ENCODE peak calls at places on chromosomes 7 and 10, in nine cellular contexts. One of them, this sample, is unnamed.

GRCh38 chr10:70106958-70107791 is 25.4 kb downstream of the AIFM2 start:
- DNase-seq in AG04450: no peak
- DNase-seq in DND-41: peak; percentile 18
- DNase-seq in tibial nerve: no peak
- DNase-seq in choroid plexus epithelial cell: peak; percentile 12
- DNase-seq in spleen: peak; percentile 52
- DNase-seq in lung: no peak
- DNase-seq in adrenal gland: no peak
- DNase-seq in cardiac muscle cell: no peak
- DNase-seq in this sample: peak; percentile 85

GRCh38 chr10:33698028-33698427 is 363.6 kb upstream of the NRP1 start:
- DNase-seq in AG04450: no peak
- DNase-seq in DND-41: no peak
- DNase-seq in tibial nerve: no peak
- DNase-seq in choroid plexus epithelial cell: no peak
- DNase-seq in spleen: no peak
- DNase-seq in lung: no peak
- DNase-seq in adrenal gland: no peak
- DNase-seq in cardiac muscle cell: no peak
- DNase-seq in this sample: no peak

GRCh38 chr10:118565301-118566075 is 30.0 kb downstream of the PRLHR start:
- DNase-seq in AG04450: no peak
- DNase-seq in DND-41: no peak
- DNase-seq in tibial nerve: no peak
- DNase-seq in choroid plexus epithelial cell: no peak
- DNase-seq in spleen: no peak
- DNase-seq in lung: peak; percentile 27
- DNase-seq in adrenal gland: no peak
- DNase-seq in cardiac muscle cell: no peak
- DNase-seq in this sample: no peak

GRCh38 chr7:21507627-21508343 is 35.1 kb upstream of the DNAH11 start:
- DNase-seq in AG04450: peak; percentile 7
- DNase-seq in DND-41: no peak
- DNase-seq in tibial nerve: no peak
- DNase-seq in choroid plexus epithelial cell: peak; percentile 71
- DNase-seq in spleen: no peak
- DNase-seq in lung: peak; percentile 43
- DNase-seq in adrenal gland: peak; percentile 69
- DNase-seq in cardiac muscle cell: peak; percentile 63
- DNase-seq in this sample: peak; percentile 17

GRCh38 chr7:86814980-86815379 is 171.3 kb downstream of the GRM3 start:
- DNase-seq in AG04450: no peak
- DNase-seq in DND-41: no peak
- DNase-seq in tibial nerve: no peak
- DNase-seq in choroid plexus epithelial cell: peak; percentile 11
- DNase-seq in spleen: no peak
- DNase-seq in lung: no peak
- DNase-seq in adrenal gland: no peak
- DNase-seq in cardiac muscle cell: peak; percentile 6
- DNase-seq in this sample: peak; percentile 48

GRCh38 chr10:1366811-1367425 is 310.7 kb downstream of the WDR37 start:
- DNase-seq in AG04450: no peak
- DNase-seq in DND-41: no peak
- DNase-seq in tibial nerve: no peak
- DNase-seq in choroid plexus epithelial cell: no peak
- DNase-seq in spleen: no peak
- DNase-seq in lung: no peak
- DNase-seq in adrenal gland: no peak
- DNase-seq in cardiac muscle cell: no peak
- DNase-seq in this sample: no peak

GRCh38 chr7:109926738-109927137 is 1164.2 kb upstream of the LRRN3 start:
- DNase-seq in AG04450: no peak
- DNase-seq in DND-41: no peak
- DNase-seq in tibial nerve: no peak
- DNase-seq in choroid plexus epithelial cell: no peak
- DNase-seq in spleen: no peak
- DNase-seq in lung: no peak
- DNase-seq in adrenal gland: no peak
- DNase-seq in cardiac muscle cell: no peak
- DNase-seq in this sample: no peak

GRCh38 chr10:44399478-44400451 is 14.9 kb upstream of the CXCL12 start:
- DNase-seq in AG04450: no peak
- DNase-seq in DND-41: no peak
- DNase-seq in tibial nerve: no peak
- DNase-seq in choroid plexus epithelial cell: no peak
- DNase-seq in spleen: peak; percentile 53
- DNase-seq in lung: no peak
- DNase-seq in adrenal gland: no peak
- DNase-seq in cardiac muscle cell: no peak
- DNase-seq in this sample: no peak

GRCh38 chr7:44353668-44354067 is 28.3 kb upstream of the CAMK2B start:
- DNase-seq in AG04450: no peak
- DNase-seq in DND-41: no peak
- DNase-seq in tibial nerve: no peak
- DNase-seq in choroid plexus epithelial cell: no peak
- DNase-seq in spleen: no peak
- DNase-seq in lung: no peak
- DNase-seq in adrenal gland: no peak
- DNase-seq in cardiac muscle cell: no peak
- DNase-seq in this sample: no peak

GRCh38 chr10:5575482-5576153 is 50.9 kb downstream of the CALML3 start:
- DNase-seq in AG04450: peak; percentile 33
- DNase-seq in DND-41: no peak
- DNase-seq in tibial nerve: no peak
- DNase-seq in choroid plexus epithelial cell: peak; percentile 49
- DNase-seq in spleen: peak; percentile 74
- DNase-seq in lung: no peak
- DNase-seq in adrenal gland: no peak
- DNase-seq in cardiac muscle cell: peak; percentile 71
- DNase-seq in this sample: no peak

GRCh38 chr10:83397806-83398205 is 741.5 kb upstream of the GHITM start:
- DNase-seq in AG04450: no peak
- DNase-seq in DND-41: no peak
- DNase-seq in tibial nerve: no peak
- DNase-seq in choroid plexus epithelial cell: no peak
- DNase-seq in spleen: no peak
- DNase-seq in lung: no peak
- DNase-seq in adrenal gland: no peak
- DNase-seq in cardiac muscle cell: no peak
- DNase-seq in this sample: no peak

GRCh38 chr10:97169911-97170693 is 15.7 kb downstream of the SLIT1 start:
- DNase-seq in AG04450: no peak
- DNase-seq in DND-41: no peak
- DNase-seq in tibial nerve: no peak
- DNase-seq in choroid plexus epithelial cell: no peak
- DNase-seq in spleen: peak; percentile 42
- DNase-seq in lung: peak; percentile 49
- DNase-seq in adrenal gland: no peak
- DNase-seq in cardiac muscle cell: no peak
- DNase-seq in this sample: no peak

GRCh38 chr7:24572421-24573007 is 738 bp upstream of the PALS2 start:
- DNase-seq in AG04450: no peak
- DNase-seq in DND-41: no peak
- DNase-seq in tibial nerve: peak; percentile 14
- DNase-seq in choroid plexus epithelial cell: peak; percentile 19
- DNase-seq in spleen: peak; percentile 81
- DNase-seq in lung: peak; percentile 30
- DNase-seq in adrenal gland: peak; percentile 56
- DNase-seq in cardiac muscle cell: peak; percentile 55
- DNase-seq in this sample: peak; percentile 26

GRCh38 chr7:68865351-68865885 is 732.9 kb upstream of the AUTS2 start:
- DNase-seq in AG04450: no peak
- DNase-seq in DND-41: no peak
- DNase-seq in tibial nerve: no peak
- DNase-seq in choroid plexus epithelial cell: peak; percentile 4
- DNase-seq in spleen: no peak
- DNase-seq in lung: no peak
- DNase-seq in adrenal gland: no peak
- DNase-seq in cardiac muscle cell: peak; percentile 26
- DNase-seq in this sample: no peak

GRCh38 chr10:100812978-100813377 is 67.6 kb downstream of the PAX2 start:
- DNase-seq in AG04450: no peak
- DNase-seq in DND-41: no peak
- DNase-seq in tibial nerve: no peak
- DNase-seq in choroid plexus epithelial cell: no peak
- DNase-seq in spleen: peak; percentile 43
- DNase-seq in lung: no peak
- DNase-seq in adrenal gland: no peak
- DNase-seq in cardiac muscle cell: no peak
- DNase-seq in this sample: no peak

DNA sequence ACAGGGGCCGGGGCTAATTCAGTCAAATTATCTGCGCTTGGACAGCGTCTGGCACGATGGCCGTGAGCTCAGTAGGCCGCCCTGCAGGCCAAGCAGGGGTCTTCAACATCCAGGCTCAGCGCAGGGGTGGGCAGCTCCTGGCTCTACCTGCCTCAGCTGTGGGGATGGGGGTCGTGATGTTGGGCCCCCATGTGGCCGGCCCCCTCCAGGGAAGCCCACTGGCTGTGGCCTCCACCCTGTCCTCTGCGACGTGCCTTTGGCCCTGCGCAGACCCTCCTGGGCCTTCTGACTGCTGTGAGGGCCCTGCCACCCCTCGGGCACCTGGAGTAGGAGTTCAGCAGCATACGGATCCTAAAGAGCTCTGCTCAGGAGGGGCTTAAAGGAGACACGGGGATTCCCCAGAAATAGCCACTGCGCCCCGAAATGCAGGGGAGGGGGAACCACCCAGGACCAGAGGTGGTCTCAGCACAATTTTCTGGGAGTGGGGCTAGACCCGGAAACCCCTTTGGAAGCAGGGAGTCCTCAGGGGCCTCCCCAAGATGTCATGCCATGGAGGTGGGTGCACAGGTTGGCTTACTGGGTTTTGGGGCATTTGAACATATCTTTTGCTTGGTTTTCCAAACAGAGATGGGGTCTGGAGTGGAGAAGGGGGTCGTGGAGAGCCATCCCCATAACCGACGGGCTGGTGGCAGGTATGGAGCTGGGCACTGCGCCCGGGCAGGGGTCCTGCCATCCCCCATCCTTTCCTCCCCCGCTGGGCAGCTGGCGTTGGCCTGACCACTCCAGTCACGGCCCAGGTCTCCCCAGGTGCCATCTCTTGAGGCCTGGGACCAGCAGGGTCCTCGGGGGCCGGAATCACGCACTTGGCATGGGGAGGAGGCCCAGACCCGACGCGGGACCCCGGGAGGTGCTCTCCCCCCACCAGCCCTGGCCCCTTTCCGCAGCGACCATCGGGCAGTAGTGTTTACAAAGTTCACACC is 4.0 kb upstream of the ADAP1 start:
- DNase-seq in AG04450: no peak
- DNase-seq in DND-41: no peak
- DNase-seq in tibial nerve: no peak
- DNase-seq in choroid plexus epithelial cell: no peak
- DNase-seq in spleen: peak; percentile 67
- DNase-seq in lung: no peak
- DNase-seq in adrenal gland: no peak
- DNase-seq in cardiac muscle cell: no peak
- DNase-seq in this sample: no peak
- TF ChIP-seq CTCF in AG04450: no peak
- TF ChIP-seq CTCF in DND-41: no peak
- TF ChIP-seq CTCF in tibial nerve: no peak
- TF ChIP-seq CTCF in choroid plexus epithelial cell: no peak
- TF ChIP-seq CTCF in spleen: no peak
- TF ChIP-seq CTCF in lung: no peak
- TF ChIP-seq CTCF in adrenal gland: no peak
- TF ChIP-seq CTCF in cardiac muscle cell: no peak
- TF ChIP-seq CTCF in this sample: no peak

DNA sequence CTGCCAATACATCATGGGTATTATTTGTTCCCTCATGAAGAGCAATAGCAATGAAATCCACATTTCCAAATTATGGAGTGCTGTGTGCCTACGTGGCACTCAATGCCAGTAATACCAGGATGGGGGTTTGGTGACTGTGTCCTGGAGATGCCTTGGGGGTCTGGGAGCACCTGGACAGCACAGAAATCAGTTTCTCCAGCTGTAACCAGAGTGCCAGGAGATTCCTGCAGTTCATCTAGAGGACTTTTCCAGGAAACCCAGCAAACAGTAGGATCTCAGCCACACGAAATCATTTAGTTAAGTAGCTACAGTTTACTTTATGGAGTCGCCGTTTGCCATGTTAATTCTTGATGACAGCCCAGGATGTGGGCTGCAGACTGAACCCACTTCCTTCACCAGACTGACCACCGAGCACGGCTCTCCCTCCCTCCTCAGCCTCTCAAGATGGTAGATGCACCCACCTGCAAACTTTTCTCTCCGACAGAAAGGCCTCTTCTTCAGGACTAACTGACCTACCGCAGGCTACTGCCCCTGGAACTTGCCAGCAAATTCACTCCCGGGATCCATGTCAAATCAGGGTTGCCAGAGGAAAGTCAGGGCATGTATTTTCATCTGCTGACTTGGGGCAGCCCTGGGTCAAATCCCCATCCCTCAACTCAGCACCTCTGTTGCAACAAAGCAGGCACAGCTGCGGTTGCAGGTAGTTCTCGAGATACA is 30.3 kb downstream of the MKI67 start:
- DNase-seq in AG04450: no peak
- DNase-seq in DND-41: peak; percentile 59
- DNase-seq in tibial nerve: no peak
- DNase-seq in choroid plexus epithelial cell: no peak
- DNase-seq in spleen: no peak
- DNase-seq in lung: no peak
- DNase-seq in adrenal gland: no peak
- DNase-seq in cardiac muscle cell: no peak
- DNase-seq in this sample: peak; percentile 50
- H3K4me3 ChIP-seq in AG04450: no peak overlapping the region
- H3K4me3 ChIP-seq in DND-41: no peak overlapping the region
- H3K4me3 ChIP-seq in tibial nerve: no peak overlapping the region
- H3K4me3 ChIP-seq in choroid plexus epithelial cell: no peak overlapping the region
- H3K4me3 ChIP-seq in spleen: no peak overlapping the region
- H3K4me3 ChIP-seq in lung: no peak overlapping the region
- H3K4me3 ChIP-seq in adrenal gland: no peak overlapping the region
- H3K4me3 ChIP-seq in cardiac muscle cell: no peak overlapping the region
- H3K4me3 ChIP-seq in this sample: no peak overlapping the region

GRCh38 chr10:66916030-66916429 is 9.8 kb upstream of the LRRTM3 start:
- DNase-seq in AG04450: no peak
- DNase-seq in DND-41: no peak
- DNase-seq in tibial nerve: no peak
- DNase-seq in choroid plexus epithelial cell: no peak
- DNase-seq in spleen: no peak
- DNase-seq in lung: no peak
- DNase-seq in adrenal gland: no peak
- DNase-seq in cardiac muscle cell: no peak
- DNase-seq in this sample: no peak

GRCh38 chr10:66919248-66919647 is 6.6 kb upstream of the LRRTM3 start:
- DNase-seq in AG04450: no peak
- DNase-seq in DND-41: no peak
- DNase-seq in tibial nerve: no peak
- DNase-seq in choroid plexus epithelial cell: no peak
- DNase-seq in spleen: no peak
- DNase-seq in lung: no peak
- DNase-seq in adrenal gland: no peak
- DNase-seq in cardiac muscle cell: no peak
- DNase-seq in this sample: no peak

GRCh38 chr10:66917104-66917503 is 8.7 kb upstream of the LRRTM3 start:
- DNase-seq in AG04450: no peak
- DNase-seq in DND-41: no peak
- DNase-seq in tibial nerve: no peak
- DNase-seq in choroid plexus epithelial cell: no peak
- DNase-seq in spleen: no peak
- DNase-seq in lung: no peak
- DNase-seq in adrenal gland: no peak
- DNase-seq in cardiac muscle cell: peak; percentile 1
- DNase-seq in this sample: no peak
- TF ChIP-seq CTCF in AG04450: no peak
- TF ChIP-seq CTCF in DND-41: no peak
- TF ChIP-seq CTCF in tibial nerve: no peak
- TF ChIP-seq CTCF in choroid plexus epithelial cell: no peak
- TF ChIP-seq CTCF in spleen: no peak
- TF ChIP-seq CTCF in lung: no peak
- TF ChIP-seq CTCF in adrenal gland: no peak
- TF ChIP-seq CTCF in cardiac muscle cell: no peak
- TF ChIP-seq CTCF in this sample: no peak

GRCh38 chr10:88953662-88954061 is 1.1 kb upstream of the ACTA2 start:
- DNase-seq in AG04450: no peak
- DNase-seq in DND-41: no peak
- DNase-seq in tibial nerve: no peak
- DNase-seq in choroid plexus epithelial cell: no peak
- DNase-seq in spleen: no peak
- DNase-seq in lung: no peak
- DNase-seq in adrenal gland: no peak
- DNase-seq in cardiac muscle cell: no peak
- DNase-seq in this sample: no peak
- H3K4me3 ChIP-seq in AG04450: no peak overlapping the region
- H3K4me3 ChIP-seq in DND-41: no peak overlapping the region
- H3K4me3 ChIP-seq in tibial nerve: no peak overlapping the region
- H3K4me3 ChIP-seq in choroid plexus epithelial cell: no peak overlapping the region
- H3K4me3 ChIP-seq in spleen: no peak overlapping the region
- H3K4me3 ChIP-seq in lung: no peak overlapping the region
- H3K4me3 ChIP-seq in adrenal gland: no peak overlapping the region
- H3K4me3 ChIP-seq in cardiac muscle cell: no peak overlapping the region
- H3K4me3 ChIP-seq in this sample: no peak overlapping the region

This sample was measured in GM12865.